ENCODE peak calls at places on chromosomes 5 and 9, in four cellular contexts. D is K562, F is HepG2, E is GM12878. U is an unnamed sample.

GRCh38 chr5:67493676-67494075 is 297.1 kb upstream of the CD180 start:
- DNase-seq in D (no peak), F (peak; percentile 55), E (no peak), U (peak; percentile 32)

GRCh38 chr5:178355662-178356061 is 123.1 kb upstream of the PHYKPL start:
- DNase-seq in D (no peak), F (no peak), E (no peak), U (no peak)

GRCh38 chr9:130482463-130482862 is 37.7 kb downstream of the ASS1 start:
- DNase-seq in D (no peak), F (no peak), E (no peak), U (no peak)

GRCh38 chr9:20786807-20787206 is 102.7 kb downstream of the FOCAD start:
- DNase-seq in D (no peak), F (no peak), E (no peak), U (no peak)

GRCh38 chr9:99069532-99069931 is 35.4 kb upstream of the TGFBR1 start:
- DNase-seq in D (no peak), F (no peak), E (no peak), U (no peak)

GRCh38 chr5:114450516-114450909 is 88.6 kb downstream of the KCNN2 start:
- DNase-seq in D (no peak), F (no peak), E (no peak), U (no peak)

GRCh38 chr5:26024774-26025173 is 1013.6 kb downstream of the CDH9 start:
- DNase-seq in D (no peak), F (peak; percentile 5), E (no peak), U (peak; percentile 42)

GRCh38 chr9:112360047-112360804 is 19.7 kb upstream of the HSDL2 start:
- DNase-seq in D (no peak), F (no peak), E (no peak), U (no peak)

GRCh38 chr9:130446111-130446861 is 1.5 kb downstream of the ASS1 start:
- DNase-seq in D (peak; percentile 46), F (peak; percentile 38), E (no peak), U (peak; percentile 52)

GRCh38 chr9:70303268-70303667 is 44.5 kb downstream of the SMC5 start:
- DNase-seq in D (no peak), F (no peak), E (no peak), U (no peak)

GRCh38 chr9:78866228-78867132 is 569.6 kb downstream of the PSAT1 start:
- DNase-seq in D (no peak), F (peak; percentile 2), E (no peak), U (no peak)

GRCh38 chr9:137881591-137882505 is 4.3 kb downstream of the CACNA1B start:
- DNase-seq in D (peak; percentile 7), F (no peak), E (no peak), U (no peak)

GRCh38 chr9:16337322-16338029 is 533.0 kb downstream of the BNC2 start:
- DNase-seq in D (no peak), F (no peak), E (no peak), U (no peak)

GRCh38 chr5:4068171-4068570 is 472.5 kb downstream of the IRX1 start:
- DNase-seq in D (no peak), F (no peak), E (no peak), U (no peak)

GRCh38 chr5:178778919-178779318 is 48.5 kb upstream of the ZNF354A start:
- DNase-seq in D (no peak), F (peak; percentile 71), E (no peak), U (no peak)

GRCh38 chr9:113508111-113508749 is 44.7 kb downstream of the RGS3 start:
- DNase-seq in D (peak; percentile 31), F (peak; percentile 72), E (no peak), U (peak; percentile 70)

GRCh38 chr9:84772511-84772910 is 103.0 kb downstream of the NTRK2 start:
- DNase-seq in D (no peak), F (no peak), E (no peak), U (no peak)

GRCh38 chr5:113378081-113378480 is 56.7 kb downstream of the TSSK1B start:
- DNase-seq in D (no peak), F (no peak), E (no peak), U (no peak)

GRCh38 chr5:362978-363765 is 41.7 kb downstream of the AHRR start:
- DNase-seq in D (no peak), F (no peak), E (no peak), U (no peak)

GRCh38 chr5:3123763-3124157 is 372.3 kb upstream of the IRX2 start:
- DNase-seq in D (no peak), F (no peak), E (no peak), U (no peak)

GRCh38 chr5:14741721-14742426 is 77.4 kb downstream of the OTULIN start:
- DNase-seq in D (no peak), F (no peak), E (no peak), U (no peak)

GRCh38 chr9:133499130-133499891 is 20.4 kb upstream of the SLC2A6 start:
- DNase-seq in D (no peak), F (peak; percentile 31), E (no peak), U (no peak)

GRCh38 chr5:23318166-23318565 is 189.2 kb upstream of the PRDM9 start:
- DNase-seq in D (no peak), F (no peak), E (no peak), U (no peak)

GRCh38 chr5:23319906-23320305 is 187.5 kb upstream of the PRDM9 start:
- DNase-seq in D (no peak), F (no peak), E (no peak), U (no peak)

GRCh38 chr5:23316060-23316591 is 191.3 kb upstream of the PRDM9 start:
- DNase-seq in D (no peak), F (no peak), E (no peak), U (no peak)

GRCh38 chr5:23318960-23319359 is 188.4 kb upstream of the PRDM9 start:
- DNase-seq in D (no peak), F (no peak), E (no peak), U (no peak)

GRCh38 chr5:23314827-23315226 is 192.6 kb upstream of the PRDM9 start:
- DNase-seq in D (no peak), F (no peak), E (no peak), U (no peak)
- TF ChIP-seq SP1 in D (no peak), F (no peak), E (no peak), U (no peak)

GRCh38 chr9:76662476-76663281 is 101.6 kb upstream of the PCA3 start:
- DNase-seq in D (no peak), F (no peak), E (no peak), U (no peak)
- TF ChIP-seq ETV6 in D (no peak), F (no peak), E (no peak), U (no peak)

GRCh38 chr5:75571547-75571946 is 39.7 kb upstream of the ANKDD1B start:
- DNase-seq in D (no peak), F (no peak), E (no peak), U (no peak)

GRCh38 chr5:75566710-75567309 is 44.4 kb upstream of the ANKDD1B start:
- DNase-seq in D (peak; percentile 64), F (peak; percentile 36), E (peak; percentile 92), U (no peak)

GRCh38 chr5:75568202-75568601 is 43.1 kb upstream of the ANKDD1B start:
- DNase-seq in D (no peak), F (no peak), E (no peak), U (no peak)

GRCh38 chr5:75567710-75568109 is 43.5 kb upstream of the ANKDD1B start:
- DNase-seq in D (peak; percentile 21), F (no peak), E (peak; percentile 48), U (no peak)
- TF ChIP-seq SP1 in D (no peak), F (no peak), E (no peak), U (no peak)

DNA sequence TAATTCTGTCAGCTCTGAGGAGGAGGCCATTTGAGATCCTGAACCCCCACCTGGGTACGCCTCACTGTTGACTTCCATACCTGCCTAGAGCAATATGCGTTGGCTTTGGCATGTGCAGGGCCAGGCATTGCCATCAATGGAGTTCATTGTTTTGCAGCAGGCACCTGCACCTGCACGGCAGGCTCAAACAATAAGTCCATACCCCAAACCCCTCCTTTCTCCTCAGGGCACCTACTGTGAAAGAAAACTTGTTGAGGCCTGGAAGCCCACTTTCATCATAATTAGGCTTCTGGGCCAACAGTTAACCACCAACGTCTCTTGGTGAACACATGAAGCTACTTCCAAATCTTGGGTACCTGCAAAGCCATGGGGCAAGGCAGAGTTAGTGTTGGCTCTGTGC is 238.7 kb downstream of the NFIB start:
- DNase-seq in D (no peak), F (no peak), E (no peak), U (no peak)
- TF ChIP-seq ETV6 in D (no peak), F (no peak), E (no peak), U (no peak)

GRCh38 chr5:150298701-150299451 is 3.8 kb downstream of the ARSI start:
- DNase-seq in D (no peak), F (no peak), E (no peak), U (no peak)
- TF ChIP-seq SP1 in D (no peak), F (no peak), E (no peak), U (no peak)

GRCh38 chr9:107178302-107178701 is 104.8 kb upstream of the RAD23B start:
- DNase-seq in D (no peak), F (no peak), E (no peak), U (no peak)

GRCh38 chr9:107175826-107176500 is 107.1 kb upstream of the RAD23B start:
- DNase-seq in D (no peak), F (no peak), E (no peak), U (no peak)

GRCh38 chr9:107177243-107177839 is 105.7 kb upstream of the RAD23B start:
- DNase-seq in D (no peak), F (no peak), E (no peak), U (no peak)

GRCh38 chr9:107177857-107178256 is 105.2 kb upstream of the RAD23B start:
- DNase-seq in D (no peak), F (no peak), E (no peak), U (no peak)

DNA sequence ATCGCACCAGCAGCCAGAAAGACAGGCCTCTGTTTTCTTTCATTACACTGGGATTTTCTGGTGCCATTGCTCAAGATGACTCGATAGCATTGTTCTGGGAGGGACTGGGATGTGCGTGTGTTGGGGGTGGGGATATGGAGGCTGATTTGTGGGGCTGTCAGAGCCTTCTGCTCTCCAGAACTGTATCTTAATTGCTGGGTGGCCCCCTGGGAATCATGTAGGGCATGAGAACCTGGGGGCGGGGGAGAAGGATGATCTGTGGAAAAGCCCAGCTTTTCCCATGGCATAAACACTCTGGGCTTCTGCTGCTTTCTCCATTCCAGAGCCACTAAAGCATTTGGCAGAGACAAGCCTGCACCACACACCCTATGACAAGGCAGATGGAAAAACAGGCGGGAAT is 106.4 kb upstream of the RAD23B start:
- DNase-seq in D (no peak), F (no peak), E (no peak), U (no peak)
- TF ChIP-seq ETV6 in D (no peak), F (no peak), E (no peak), U (no peak)

U was measured in WTC11.